ENCODE peak calls at places on chromosomes 5 and 9, in seven cellular contexts. Q, L, S, F, T, Y and V are unnamed samples.

GRCh38 chr9:38142201-38142600 is 73.2 kb upstream of the SHB start:
- DNase-seq in S (no peak), T (peak; percentile 20), L (no peak), Y (no peak), Q (no peak), F (peak; percentile 22), V (no peak)

GRCh38 chr9:73023025-73023541 is 70.2 kb upstream of the ALDH1A1 start:
- DNase-seq in Y (peak; percentile 68), T (peak; percentile 27), Q (no peak), L (peak; percentile 54), F (peak; percentile 96), S (peak; percentile 50), V (peak; percentile 62)

GRCh38 chr9:6598249-6598725 is 47.2 kb downstream of the GLDC start:
- DNase-seq in Q (no peak), T (no peak), Y (no peak), F (no peak), S (no peak), L (no peak), V (no peak)

GRCh38 chr5:91438871-91439270 is 55.8 kb upstream of the ARRDC3 start:
- DNase-seq in T (no peak), F (no peak), Y (no peak), S (no peak), Q (no peak), L (no peak), V (peak; percentile 34)

GRCh38 chr9:130692365-130692764 is 1.2 kb upstream of the EXOSC2 start:
- DNase-seq in Q (no peak), F (peak; percentile 41), Y (peak; percentile 57), L (peak; percentile 27), S (no peak), T (no peak), V (no peak)

GRCh38 chr9:297104-297794 is 82.6 kb downstream of the DOCK8 start:
- DNase-seq in L (no peak), Q (peak; percentile 82), S (peak; percentile 62), T (no peak), F (peak; percentile 38), Y (peak; percentile 53), V (no peak)

GRCh38 chr9:37371565-37372464 is 50.7 kb upstream of the GRHPR start:
- DNase-seq in S (no peak), L (no peak), F (no peak), T (no peak), Q (no peak), Y (no peak), V (no peak)

GRCh38 chr9:69768716-69769115 is 8.9 kb upstream of the PTAR1 start:
- DNase-seq in L (no peak), Y (no peak), S (no peak), T (no peak), Q (no peak), F (no peak), V (no peak)

GRCh38 chr5:171661146-171661545 is 124.5 kb upstream of the SMIM23 start:
- DNase-seq in L (no peak), T (no peak), Q (no peak), Y (no peak), F (no peak), S (no peak), V (no peak)

GRCh38 chr5:136132557-136133415 is at the start of gene SMAD5:
- DNase-seq in F (peak; percentile 95), T (peak; percentile 97), Q (peak; percentile 91), Y (peak; percentile 98), S (peak; percentile 97), L (peak; percentile 97), V (peak; percentile 86)

GRCh38 chr5:89293849-89294248 is 410.9 kb upstream of the MEF2C start:
- DNase-seq in Q (no peak), S (no peak), T (no peak), L (no peak), Y (no peak), F (no peak), V (no peak)

GRCh38 chr5:95859327-95860060 is 37.0 kb upstream of the GLRX start:
- DNase-seq in F (peak; percentile 67), S (peak; percentile 46), Y (peak; percentile 44), L (no peak), Q (no peak), T (no peak), V (no peak)

GRCh38 chr5:95861858-95862561 is 39.5 kb upstream of the GLRX start:
- DNase-seq in L (no peak), Y (peak; percentile 6), S (no peak), T (no peak), F (peak; percentile 40), Q (no peak), V (no peak)

GRCh38 chr5:95863383-95863757 is 40.8 kb upstream of the GLRX start:
- DNase-seq in F (no peak), L (no peak), S (no peak), Q (no peak), Y (peak; percentile 72), T (no peak), V (no peak)

GRCh38 chr5:95862636-95863382 is 40.3 kb upstream of the GLRX start:
- DNase-seq in L (no peak), T (no peak), Q (no peak), S (no peak), Y (peak; percentile 19), F (no peak), V (no peak)

GRCh38 chr5:95861221-95861857 is 38.8 kb upstream of the GLRX start:
- DNase-seq in Y (peak; percentile 85), L (peak; percentile 48), F (peak; percentile 90), T (peak; percentile 65), Q (peak; percentile 72), S (peak; percentile 66), V (peak; percentile 24)
- TF ChIP-seq POLR2A in Y (peak; percentile 85), L (no peak), F (no peak), T (no peak), Q (no peak), S (no peak), V (no peak)

GRCh38 chr5:10262995-10263394 is 12.9 kb downstream of the CCT5 start:
- DNase-seq in Y (peak; percentile 90), S (no peak), F (no peak), L (no peak), Q (no peak), T (no peak), V (no peak)

GRCh38 chr5:10261065-10261464 is 11.0 kb downstream of the CCT5 start:
- DNase-seq in Q (no peak), S (no peak), F (no peak), Y (no peak), T (no peak), L (no peak), V (no peak)

GRCh38 chr5:10262121-10262774 is 12.2 kb downstream of the CCT5 start:
- DNase-seq in T (no peak), Y (no peak), S (no peak), Q (no peak), L (no peak), F (no peak), V (no peak)

GRCh38 chr5:10257870-10258269 is 7.8 kb downstream of the CCT5 start:
- DNase-seq in L (no peak), S (no peak), F (no peak), Y (peak; percentile 20), T (no peak), Q (no peak), V (no peak)

GRCh38 chr5:10259916-10260315 is 9.8 kb downstream of the CCT5 start:
- DNase-seq in Q (no peak), L (no peak), F (no peak), S (no peak), Y (peak; percentile 9), T (no peak), V (no peak)
- TF ChIP-seq POLR2A in Q (no peak), L (no peak), F (no peak), S (no peak), Y (no peak), T (no peak), V (no peak)

DNA sequence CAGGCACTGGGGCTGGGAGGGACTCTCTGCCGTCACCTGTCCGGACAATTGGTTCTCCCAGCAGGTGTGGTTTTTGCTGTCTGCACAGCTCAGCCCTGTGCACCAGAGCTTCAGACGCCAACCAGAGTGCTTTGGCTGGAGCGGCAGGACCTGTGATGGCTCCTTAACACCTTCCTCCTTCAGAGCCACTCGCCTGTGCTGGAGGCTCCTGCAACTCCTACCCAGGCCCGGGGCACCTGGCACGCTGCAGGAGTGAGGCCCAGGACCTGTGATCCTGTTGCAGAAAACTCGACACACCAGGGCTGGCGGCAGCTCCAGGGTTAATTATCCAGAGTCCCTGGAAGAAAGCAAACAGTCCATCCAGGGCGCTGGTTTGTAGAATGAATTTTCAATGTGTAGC is 339.5 kb upstream of the IRX4 start:
- DNase-seq in T (no peak), Y (no peak), S (no peak), L (no peak), F (no peak), Q (no peak), V (no peak)
- TF ChIP-seq POLR2A in T (no peak), Y (no peak), S (no peak), L (no peak), F (no peak), Q (no peak), V (no peak)

GRCh38 chr9:7710686-7711085 is 88.9 kb downstream of the DMAC1 start:
- DNase-seq in Q (no peak), F (no peak), S (no peak), L (no peak), Y (no peak), T (no peak), V (no peak)
- TF ChIP-seq POLR2A in Q (no peak), F (no peak), S (no peak), L (no peak), Y (no peak), T (no peak), V (no peak)

GRCh38 chr5:371811-372555 is 50.5 kb downstream of the AHRR start:
- DNase-seq in T (no peak), F (no peak), S (no peak), Y (peak; percentile 22), L (no peak), Q (peak; percentile 7), V (no peak)

GRCh38 chr5:373710-374602 is 52.4 kb downstream of the AHRR start:
- DNase-seq in T (no peak), F (no peak), S (no peak), Y (peak; percentile 33), L (no peak), Q (peak; percentile 15), V (no peak)

GRCh38 chr5:372556-372910 is 51.0 kb downstream of the AHRR start:
- DNase-seq in S (no peak), F (no peak), L (no peak), Q (peak; percentile 13), Y (peak; percentile 40), T (no peak), V (no peak)

GRCh38 chr5:374631-375335 is 53.3 kb downstream of the AHRR start:
- DNase-seq in F (no peak), T (no peak), S (no peak), Q (peak; percentile 9), L (no peak), Y (peak; percentile 24), V (no peak)

GRCh38 chr5:372911-373709 is 51.6 kb downstream of the AHRR start:
- DNase-seq in F (no peak), Y (peak; percentile 40), S (no peak), L (no peak), T (no peak), Q (peak; percentile 16), V (no peak)
- TF ChIP-seq POLR2A in F (no peak), Y (no peak), S (no peak), L (no peak), T (no peak), Q (no peak), V (no peak)